ENCODE peak calls at places on chromosomes 6 and 20, in nine cellular contexts. X, G, O, U, B, L, Q, J and S are unnamed samples.

GRCh38 chr20:45402946-45403345 is 5.1 kb upstream of the DBNDD2 start:
- DNase-seq in Q (no peak), X (no peak), B (no peak), U (peak; percentile 24), L (no peak), O (no peak), G (peak; percentile 32), J (no peak), S (no peak)

GRCh38 chr6:158706369-158706982 is 56.6 kb downstream of the SYTL3 start:
- DNase-seq in J (peak; percentile 57), X (no peak), G (peak; percentile 65), Q (peak; percentile 40), O (no peak), B (peak; percentile 53), L (peak; percentile 80), U (peak; percentile 38), S (no peak)

GRCh38 chr6:154156135-154156948 is 117.3 kb downstream of the OPRM1 start:
- DNase-seq in Q (peak; percentile 35), U (peak; percentile 47), G (peak; percentile 31), O (no peak), X (no peak), B (peak; percentile 25), L (peak; percentile 52), J (no peak), S (no peak)

GRCh38 chr6:105482227-105482839 is 79.5 kb upstream of the PREP start:
- DNase-seq in B (peak; percentile 58), G (peak; percentile 68), Q (no peak), U (no peak), X (no peak), O (no peak), J (no peak), L (no peak), S (peak; percentile 35)

GRCh38 chr6:46113370-46113769 is 16.4 kb upstream of the ENPP4 start:
- DNase-seq in L (no peak), U (no peak), O (no peak), X (no peak), B (no peak), Q (no peak), G (no peak), J (peak; percentile 20), S (no peak)

GRCh38 chr6:26089272-26089671 is 2.0 kb downstream of the HFE start:
- DNase-seq in X (no peak), B (no peak), U (no peak), Q (no peak), J (no peak), L (no peak), O (no peak), G (no peak), S (no peak)

GRCh38 chr6:101380861-101381630 is 12.5 kb upstream of the GRIK2 start:
- DNase-seq in O (no peak), U (no peak), B (no peak), L (no peak), J (no peak), X (no peak), Q (no peak), G (no peak), S (no peak)

GRCh38 chr6:64062960-64063683 is 427.5 kb downstream of the PHF3 start:
- DNase-seq in X (no peak), J (peak; percentile 22), L (no peak), B (no peak), G (peak; percentile 57), O (no peak), Q (no peak), U (no peak), S (no peak)

GRCh38 chr6:117487831-117488230 is 5.4 kb downstream of the DCBLD1 start:
- DNase-seq in X (no peak), L (no peak), Q (no peak), O (no peak), G (peak; percentile 76), B (no peak), J (no peak), U (no peak), S (peak; percentile 96)

GRCh38 chr6:14074723-14075503 is 42.7 kb upstream of the CD83 start:
- DNase-seq in O (no peak), U (peak; percentile 16), X (no peak), G (peak; percentile 39), Q (peak; percentile 20), L (no peak), B (no peak), J (peak; percentile 24), S (no peak)

GRCh38 chr6:107419747-107420146 is 39.6 kb downstream of the PDSS2 start:
- DNase-seq in G (peak; percentile 15), B (no peak), J (no peak), U (peak; percentile 23), O (no peak), X (no peak), Q (no peak), L (no peak), S (no peak)

GRCh38 chr6:39876826-39877225 is 57.4 kb downstream of the MOCS1 start:
- DNase-seq in U (no peak), O (no peak), Q (no peak), G (no peak), B (no peak), J (no peak), L (no peak), X (no peak), S (no peak)

GRCh38 chr20:24894488-24894887 is 54.6 kb upstream of the CST7 start:
- DNase-seq in G (no peak), B (no peak), Q (no peak), U (no peak), O (no peak), J (no peak), L (no peak), X (no peak), S (no peak)

GRCh38 chr6:63476302-63476701 is 96.0 kb upstream of the LOC128125822 start:
- DNase-seq in U (no peak), O (no peak), Q (no peak), X (no peak), G (no peak), B (no peak), J (no peak), L (no peak), S (no peak)

GRCh38 chr20:38216201-38216600 is 44.3 kb downstream of the KIAA1755 start:
- DNase-seq in U (no peak), X (peak; percentile 78), Q (no peak), L (no peak), O (no peak), J (no peak), B (no peak), G (no peak), S (no peak)

DNA sequence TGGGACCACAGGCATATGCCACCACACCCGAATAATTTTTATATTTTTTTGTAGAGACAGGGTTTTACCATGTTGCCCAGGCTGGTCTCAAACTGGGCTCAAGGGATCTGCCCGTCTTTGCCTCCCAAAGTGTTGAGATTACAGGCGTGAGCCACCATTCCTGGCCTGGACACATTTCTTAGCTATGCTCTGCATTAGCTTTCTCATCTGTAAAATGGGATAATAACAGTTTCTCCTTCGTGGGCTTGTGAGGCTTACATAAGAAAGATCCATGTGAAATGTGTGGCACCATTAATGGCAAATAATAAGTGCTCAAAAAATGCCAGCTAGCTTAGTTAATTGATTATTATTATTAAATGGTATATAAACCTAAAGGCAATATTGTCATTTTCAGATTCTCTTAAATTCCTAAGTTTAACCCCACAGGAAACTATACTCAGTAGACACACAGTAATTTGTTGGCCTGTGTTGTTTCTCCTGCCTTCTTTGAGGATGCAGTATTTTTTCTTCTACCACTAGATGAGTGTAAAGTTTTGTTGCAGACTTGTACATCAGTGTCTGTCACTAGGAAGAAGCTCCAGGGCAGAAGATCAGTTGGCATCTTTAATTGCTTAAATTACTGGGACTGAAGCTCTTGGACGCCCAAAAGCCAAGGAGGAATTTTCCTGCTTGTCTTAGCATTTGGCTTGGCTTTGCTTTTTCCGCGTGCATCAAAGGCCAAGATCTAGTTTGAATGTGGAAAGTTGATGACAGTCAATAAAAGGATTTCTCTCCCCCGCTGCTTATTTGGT is 162.3 kb upstream of the ZNF217 start:
- DNase-seq in B (no peak), O (no peak), U (no peak), L (no peak), Q (no peak), X (peak; percentile 20), J (no peak), G (no peak), S (no peak)
- TF ChIP-seq CTCF in B (no peak), O (no peak), U (no peak), L (no peak), Q (no peak), X (peak; percentile 59), J (no peak), G (no peak), S (no peak)

GRCh38 chr6:85372188-85372914 is 77.5 kb upstream of the NT5E start:
- DNase-seq in J (no peak), U (no peak), G (peak; percentile 35), X (no peak), L (no peak), O (no peak), B (no peak), Q (no peak), S (no peak)
- TF ChIP-seq CTCF in J (no peak), U (peak; percentile 34), G (no peak), X (no peak), L (no peak), O (no peak), B (no peak), Q (no peak), S (no peak)

DNA sequence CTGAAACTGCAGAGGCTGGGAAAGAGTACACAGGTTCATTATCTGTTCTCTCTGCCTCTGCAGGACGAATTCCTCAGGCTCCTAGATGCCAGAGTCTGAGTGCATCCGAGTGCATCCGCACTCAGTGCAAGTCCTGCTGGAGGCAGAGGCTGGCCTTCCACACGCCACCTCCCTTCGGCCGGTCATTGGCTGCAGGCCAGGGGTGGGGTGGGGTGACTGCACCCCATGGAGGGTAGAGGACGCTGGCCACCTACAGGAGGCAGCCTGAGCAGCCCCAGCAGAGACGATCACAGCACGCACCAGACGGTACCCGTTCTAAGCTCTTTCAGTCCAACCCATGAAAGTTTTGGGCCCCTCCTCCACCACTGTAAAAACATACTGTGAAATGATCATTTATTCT is 11.7 kb downstream of the SFT2D1 start:
- DNase-seq in G (peak; percentile 43), Q (peak; percentile 67), B (peak; percentile 61), O (peak; percentile 65), J (no peak), L (no peak), U (peak; percentile 39), X (no peak), S (no peak)
- TF ChIP-seq CTCF in G (peak; percentile 7), Q (no peak), B (no peak), O (no peak), J (no peak), L (peak; percentile 18), U (peak; percentile 45), X (no peak), S (no peak)

GRCh38 chr6:42173101-42173500 is at the start of gene GUCA1A:
- DNase-seq in U (no peak), X (no peak), L (no peak), O (no peak), G (no peak), Q (no peak), B (no peak), J (no peak), S (no peak)

GRCh38 chr6:42175860-42176259 is 2.7 kb downstream of the GUCA1A start:
- DNase-seq in X (no peak), L (peak; percentile 19), U (no peak), B (no peak), O (no peak), J (no peak), Q (no peak), G (no peak), S (no peak)

GRCh38 chr6:42168650-42169049 is 4.5 kb upstream of the GUCA1A start:
- DNase-seq in X (no peak), Q (no peak), U (no peak), O (no peak), B (no peak), J (no peak), L (no peak), G (no peak), S (no peak)

GRCh38 chr6:42176981-42177380 is 3.8 kb downstream of the GUCA1A start:
- DNase-seq in G (no peak), Q (no peak), X (no peak), U (no peak), L (no peak), O (no peak), B (no peak), J (no peak), S (no peak)

GRCh38 chr6:42171813-42172595 is 1.2 kb upstream of the GUCA1A start:
- DNase-seq in L (no peak), X (no peak), Q (no peak), J (no peak), U (no peak), B (no peak), O (no peak), G (no peak), S (no peak)
- TF ChIP-seq CTCF in L (no peak), X (no peak), Q (no peak), J (no peak), U (no peak), B (no peak), O (no peak), G (no peak), S (no peak)